ENCODE peak calls at places on chromosomes 5 and 9, in ten cellular contexts. P, B, S, A, G, J, V, Y, F and N are unnamed samples.

GRCh38 chr5:133827001-133827400 is 141.4 kb downstream of the C5orf15 start:
- DNase-seq in P (no peak), B (no peak), S (no peak), A (no peak), G (no peak), J (no peak), V (no peak), Y (no peak), F (no peak), N (no peak)

GRCh38 chr5:132183723-132184122 is 43.9 kb downstream of the P4HA2 start:
- DNase-seq in P (peak), B (no peak), S (no peak), A (peak), G (no peak), J (no peak), V (no peak), Y (no peak), F (no peak), N (no peak)

GRCh38 chr5:138229387-138229786 is 16.3 kb upstream of the CDC23 start:
- DNase-seq in P (no peak), B (no peak), S (no peak), A (no peak), G (no peak), J (no peak), V (no peak), Y (no peak), F (no peak), N (no peak)

GRCh38 chr5:178205010-178205748 is 846 bp downstream of the HNRNPAB start:
- DNase-seq in P (peak), B (peak), S (peak), A (peak), G (peak), J (peak), V (peak), Y (peak), F (peak), N (peak)

GRCh38 chr9:27154923-27155322 is 45.9 kb downstream of the TEK start:
- DNase-seq in P (peak), B (no peak), S (no peak), A (peak), G (no peak), J (peak), V (peak), Y (no peak), F (no peak), N (no peak)

GRCh38 chr9:34185778-34186551 is 7.1 kb downstream of the UBAP1 start:
- DNase-seq in P (peak), B (peak), S (no peak), A (peak), G (no peak), J (peak), V (peak), Y (no peak), F (peak), N (peak)

GRCh38 chr9:123684393-123685149 is 245.4 kb downstream of the DENND1A start:
- DNase-seq in P (no peak), B (no peak), S (no peak), A (peak), G (no peak), J (no peak), V (no peak), Y (peak), F (no peak), N (no peak)

GRCh38 chr5:54608423-54609085 is 91.0 kb downstream of the SNX18 start:
- DNase-seq in P (no peak), B (no peak), S (no peak), A (no peak), G (no peak), J (no peak), V (no peak), Y (no peak), F (no peak), N (no peak)

GRCh38 chr5:137679910-137680309 is 56.0 kb downstream of the KLHL3 start:
- DNase-seq in P (peak), B (no peak), S (no peak), A (no peak), G (no peak), J (no peak), V (no peak), Y (no peak), F (no peak), N (no peak)

GRCh38 chr5:74766348-74766886 is 500 bp downstream of the GFM2 start:
- DNase-seq in P (peak), B (peak), S (no peak), A (peak), G (no peak), J (peak), V (peak), Y (no peak), F (peak), N (no peak)

GRCh38 chr5:104189909-104190308 is 627.3 kb upstream of the NUDT12 start:
- DNase-seq in P (peak), B (peak), S (no peak), A (peak), G (no peak), J (peak), V (peak), Y (no peak), F (no peak), N (no peak)

GRCh38 chr5:137760294-137761019 is 6.3 kb upstream of the HNRNPA0 start:
- DNase-seq in P (no peak), B (no peak), S (no peak), A (peak), G (no peak), J (no peak), V (no peak), Y (no peak), F (no peak), N (no peak)

GRCh38 chr5:77086611-77087483 is at the start of gene ZBED3:
- DNase-seq in P (peak), B (peak), S (peak), A (peak), G (peak), J (peak), V (peak), Y (peak), F (peak), N (peak)

GRCh38 chr5:87735918-87736317 is 323.2 kb upstream of the CCNH start:
- DNase-seq in P (no peak), B (no peak), S (no peak), A (no peak), G (no peak), J (no peak), V (no peak), Y (no peak), F (no peak), N (no peak)

GRCh38 chr5:64635056-64635686 is 55.1 kb upstream of the SHISAL2B start:
- DNase-seq in P (peak), B (peak), S (no peak), A (peak), G (no peak), J (no peak), V (no peak), Y (no peak), F (peak), N (no peak)

GRCh38 chr5:151764801-151765200 is 6.4 kb upstream of the ATOX1 start:
- DNase-seq in P (no peak), B (no peak), S (no peak), A (no peak), G (no peak), J (no peak), V (no peak), Y (no peak), F (no peak), N (no peak)

GRCh38 chr9:112848316-112849151 is 42.1 kb downstream of the SLC46A2 start:
- DNase-seq in P (peak), B (peak), S (no peak), A (no peak), G (no peak), J (no peak), V (no peak), Y (no peak), F (no peak), N (no peak)

GRCh38 chr5:112703866-112704820 is 33.5 kb upstream of the APC start:
- DNase-seq in P (peak), B (peak), S (peak), A (peak), G (no peak), J (no peak), V (no peak), Y (no peak), F (no peak), N (peak)

GRCh38 chr5:179167871-179168451 is 107.8 kb downstream of the ZNF354C start:
- DNase-seq in P (no peak), B (no peak), S (no peak), A (no peak), G (no peak), J (no peak), V (no peak), Y (no peak), F (no peak), N (peak)

GRCh38 chr5:88979244-88979643 is 96.3 kb upstream of the MEF2C start:
- DNase-seq in P (no peak), B (no peak), S (no peak), A (no peak), G (no peak), J (no peak), V (no peak), Y (peak), F (no peak), N (no peak)

GRCh38 chr5:92980491-92980890 is 600.5 kb downstream of the NR2F1-AS1 start:
- DNase-seq in P (no peak), B (no peak), S (no peak), A (no peak), G (no peak), J (no peak), V (no peak), Y (no peak), F (no peak), N (no peak)

GRCh38 chr5:147464211-147464610 is 45.7 kb downstream of the DPYSL3 start:
- DNase-seq in P (peak), B (peak), S (no peak), A (peak), G (no peak), J (no peak), V (no peak), Y (no peak), F (peak), N (no peak)

GRCh38 chr9:128881627-128881883 is 195 bp downstream of the KYAT1 start:
- DNase-seq in P (no peak), B (no peak), S (no peak), A (no peak), G (no peak), J (no peak), V (no peak), Y (no peak), F (no peak), N (no peak)

GRCh38 chr5:67268233-67269011 is 71.8 kb upstream of the CD180 start:
- DNase-seq in P (peak), B (no peak), S (peak), A (peak), G (peak), J (peak), V (peak), Y (no peak), F (no peak), N (peak)

GRCh38 chr9:129270903-129271431 is 92.9 kb upstream of the IER5L start:
- DNase-seq in P (no peak), B (peak), S (no peak), A (peak), G (no peak), J (peak), V (no peak), Y (peak), F (no peak), N (no peak)

GRCh38 chr9:3385871-3386270 is 139.9 kb downstream of the RFX3 start:
- DNase-seq in P (no peak), B (no peak), S (no peak), A (no peak), G (no peak), J (no peak), V (no peak), Y (peak), F (no peak), N (no peak)

GRCh38 chr9:70079364-70080103 is 35.9 kb downstream of the MAMDC2 start:
- DNase-seq in P (no peak), B (no peak), S (no peak), A (no peak), G (no peak), J (peak), V (no peak), Y (no peak), F (no peak), N (no peak)

GRCh38 chr5:68343421-68343826 is 127.9 kb downstream of the PIK3R1 start:
- DNase-seq in P (peak), B (peak), S (no peak), A (peak), G (no peak), J (peak), V (peak), Y (peak), F (peak), N (peak)

GRCh38 chr5:96885518-96886338 is 9.4 kb downstream of the ERAP2 start:
- DNase-seq in P (peak), B (peak), S (no peak), A (no peak), G (no peak), J (no peak), V (no peak), Y (no peak), F (no peak), N (no peak)

GRCh38 chr9:135253305-135254004 is 166.0 kb downstream of the OLFM1 start:
- DNase-seq in P (no peak), B (no peak), S (no peak), A (no peak), G (no peak), J (peak), V (no peak), Y (no peak), F (peak), N (no peak)

GRCh38 chr5:36029914-36030313 is 36.8 kb downstream of the UGT3A2 start:
- DNase-seq in P (no peak), B (no peak), S (no peak), A (no peak), G (no peak), J (no peak), V (no peak), Y (no peak), F (no peak), N (no peak)